ENCODE peak calls at places on chromosomes 12 and 14, in six cellular contexts. V is neural progenitor cell, N is aorta, K is hepatocyte, A is suprapubic skin, O is foreskin fibroblast. C is an unnamed sample.

GRCh38 chr12:26878661-26879119 is 45.7 kb upstream of the ITPR2 start:
- DNase-seq in N (peak; percentile 77), K (peak; percentile 19), V (no peak), O (no peak), A (peak; percentile 84), C (peak; percentile 42)

GRCh38 chr12:112843272-112843671 is 51.7 kb downstream of the RPH3A start:
- DNase-seq in O (peak; percentile 45), N (no peak), V (no peak), A (no peak), K (peak; percentile 21), C (no peak)

GRCh38 chr12:18567787-18568186 is 170.0 kb downstream of the PLCZ1 start:
- DNase-seq in K (no peak), O (no peak), V (no peak), A (no peak), N (no peak), C (no peak)

GRCh38 chr14:49194067-49194466 is 392.1 kb downstream of the RPS29 start:
- DNase-seq in V (no peak), O (no peak), N (no peak), K (no peak), A (peak; percentile 61), C (no peak)

GRCh38 chr14:89661392-89661791 is 244.4 kb upstream of the FOXN3 start:
- DNase-seq in K (no peak), V (no peak), A (no peak), O (no peak), N (no peak), C (no peak)

GRCh38 chr14:20998674-20999366 is at the start of gene SLC39A2:
- DNase-seq in V (peak; percentile 59), O (peak; percentile 66), N (no peak), A (peak; percentile 83), K (peak; percentile 67), C (peak; percentile 46)

GRCh38 chr14:69648480-69649414 is 37.4 kb downstream of the SUSD6 start:
- DNase-seq in K (peak; percentile 48), A (no peak), V (no peak), O (peak; percentile 45), N (no peak), C (peak; percentile 35)

GRCh38 chr12:81128930-81129554 is 51.2 kb downstream of the ACSS3 start:
- DNase-seq in N (no peak), O (peak; percentile 24), V (peak; percentile 61), K (peak; percentile 66), A (no peak), C (peak; percentile 29)

GRCh38 chr14:77593501-77593911 is 22.9 kb downstream of the SPTLC2 start:
- DNase-seq in V (no peak), O (peak; percentile 34), K (no peak), A (no peak), N (no peak), C (no peak)

GRCh38 chr12:56338643-56339422 is at the start of gene IL23A:
- DNase-seq in N (no peak), V (peak; percentile 54), K (peak; percentile 34), A (no peak), O (no peak), C (no peak)

GRCh38 chr12:57592551-57593165 is 1.7 kb downstream of the PIP4K2C start:
- DNase-seq in O (no peak), V (no peak), A (no peak), K (no peak), N (no peak), C (no peak)

GRCh38 chr12:74980510-74980909 is 229.1 kb downstream of the KCNC2 start:
- DNase-seq in O (no peak), A (no peak), V (no peak), N (no peak), K (peak; percentile 25), C (no peak)

GRCh38 chr12:20411309-20411708 is 43.0 kb downstream of the PDE3A start:
- DNase-seq in A (no peak), V (no peak), K (no peak), O (no peak), N (no peak), C (no peak)

GRCh38 chr12:89733579-89734201 is 25.1 kb upstream of the ATP2B1 start:
- DNase-seq in N (no peak), V (no peak), K (peak; percentile 14), A (no peak), O (peak; percentile 94), C (no peak)

GRCh38 chr12:108832730-108833354 is 24.5 kb downstream of the SSH1 start:
- DNase-seq in N (no peak), A (no peak), K (no peak), V (no peak), O (peak; percentile 83), C (no peak)

GRCh38 chr14:23861666-23862065 is 91.9 kb upstream of the DHRS4 start:
- DNase-seq in V (no peak), A (no peak), N (no peak), K (peak; percentile 15), O (no peak), C (no peak)

GRCh38 chr12:3523058-3523457 is 32.1 kb downstream of the PRMT8 start:
- DNase-seq in K (no peak), O (peak; percentile 6), N (no peak), A (no peak), V (no peak), C (no peak)

GRCh38 chr12:14239935-14240872 is 125.3 kb upstream of the ATF7IP start:
- DNase-seq in O (no peak), A (no peak), N (no peak), V (no peak), K (peak; percentile 22), C (no peak)

GRCh38 chr12:127957001-127957660 is 309.8 kb upstream of the TMEM132C start:
- DNase-seq in V (no peak), A (no peak), K (no peak), N (no peak), O (no peak), C (no peak)

GRCh38 chr12:110373025-110373876 is 30.3 kb downstream of the ANAPC7 start:
- DNase-seq in N (no peak), V (no peak), O (no peak), A (no peak), K (no peak), C (no peak)

DNA sequence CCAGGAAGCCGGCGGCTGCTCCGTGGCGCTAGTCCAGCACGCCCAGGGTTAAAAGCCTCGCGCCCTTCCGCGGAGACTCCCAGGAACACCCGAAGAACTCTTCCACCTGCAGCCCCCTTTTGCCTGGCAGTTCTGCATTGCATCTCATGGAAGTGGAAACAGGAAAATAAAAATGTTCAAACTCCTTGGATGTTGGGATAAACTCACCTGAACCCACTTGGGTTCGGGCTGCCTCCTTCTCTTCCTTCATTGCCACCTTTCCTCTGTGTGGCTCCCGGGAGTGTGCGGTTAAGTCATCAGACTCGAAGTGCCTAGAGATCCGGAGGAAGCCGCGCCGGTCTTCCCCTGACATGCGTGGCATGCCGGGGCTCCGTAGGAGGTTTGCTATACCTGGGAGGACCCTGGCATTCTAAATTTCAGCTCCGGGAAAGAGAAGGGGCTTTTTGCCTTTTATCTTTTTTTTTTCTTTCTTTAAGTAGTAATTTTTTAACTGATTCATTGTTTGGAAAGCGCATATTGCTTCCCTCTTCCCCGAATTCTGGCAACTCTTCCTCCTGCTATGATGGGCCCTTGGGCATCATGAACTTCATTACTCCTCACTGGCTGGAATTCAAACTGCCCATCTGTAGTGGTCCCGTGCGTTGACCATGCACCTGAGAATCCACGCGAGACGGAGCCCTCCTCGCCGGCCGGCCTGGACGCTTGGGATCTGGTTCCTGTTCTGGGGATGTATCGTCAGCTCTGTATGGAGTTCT is 931.5 kb downstream of the DIO2 start:
- DNase-seq in N (peak; percentile 68), V (peak; percentile 41), K (peak; percentile 42), A (no peak), O (no peak), C (no peak)
- H3K4me3 ChIP-seq in N (peak overlapping the region; percentile 62), V (peak overlapping the region; percentile 59), K (peak overlapping the region; percentile 56), A (peak overlapping the region; percentile 56), O (peak overlapping the region; percentile 67), C (peak overlapping the region; percentile 43)

DNA sequence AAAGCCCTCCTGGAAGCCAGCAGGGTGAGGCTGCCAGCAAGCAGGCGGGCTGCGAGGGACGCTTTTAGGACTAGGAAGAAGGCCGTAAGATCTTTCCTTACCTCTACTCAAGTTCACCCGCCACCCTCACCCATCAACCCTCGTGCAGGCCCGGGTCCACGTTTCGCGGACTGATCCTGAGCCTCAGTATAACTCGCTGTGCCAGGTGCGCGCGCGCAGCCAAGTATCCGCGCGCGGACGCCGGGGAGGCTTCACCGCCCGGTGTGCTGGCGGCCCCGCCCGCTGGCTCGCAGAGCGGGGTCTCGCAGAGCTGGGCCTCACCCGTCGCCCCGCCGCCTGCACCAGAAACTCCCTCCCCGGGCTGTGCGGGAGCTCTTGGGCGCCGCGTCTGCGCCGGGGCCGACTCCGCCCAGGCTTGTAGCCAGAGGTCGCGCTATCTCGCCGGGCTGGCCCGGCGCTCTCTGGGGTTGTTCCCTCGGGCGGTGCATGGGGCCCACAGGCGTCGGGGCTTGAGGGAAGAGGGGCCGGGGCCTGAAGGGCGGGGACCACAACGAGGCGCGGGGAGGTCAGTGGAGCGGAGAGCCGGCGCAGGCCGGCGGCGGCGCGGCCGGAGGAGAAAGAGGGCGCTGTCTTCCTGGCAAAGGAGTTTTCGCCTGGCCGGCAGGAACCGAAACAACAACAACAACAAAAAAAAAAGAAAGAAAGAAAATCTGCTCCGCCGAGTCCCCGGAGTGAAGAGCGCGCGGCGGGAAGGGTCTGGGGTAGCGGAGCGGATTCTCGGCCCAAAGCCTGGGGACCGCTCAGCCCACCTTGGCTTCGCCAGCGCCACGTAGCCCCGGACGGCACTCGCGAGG is 7.7 kb upstream of the SIX1 start:
- DNase-seq in N (peak; percentile 86), K (peak; percentile 68), V (peak; percentile 90), A (peak; percentile 60), O (peak; percentile 79), C (no peak)
- H3K4me3 ChIP-seq in N (peak overlapping the region; percentile 61), K (peak overlapping the region; percentile 87), V (peak overlapping the region; percentile 62), A (peak overlapping the region; percentile 66), O (peak overlapping the region; percentile 71), C (peak overlapping the region; percentile 50)

GRCh38 chr12:131830335-131831020 is 2.3 kb downstream of the MMP17 start:
- DNase-seq in O (peak; percentile 91), N (peak; percentile 91), K (peak; percentile 84), A (peak; percentile 87), V (peak; percentile 88), C (no peak)
- H3K4me3 ChIP-seq in O (peak overlapping the region; percentile 69), N (peak overlapping the region; percentile 20), K (peak overlapping the region; percentile 54), A (peak overlapping the region; percentile 68), V (peak overlapping the region; percentile 66), C (peak overlapping the region; percentile 77)

GRCh38 chr14:62081012-62081612 is 318.9 kb downstream of the SNAPC1 start:
- DNase-seq in K (no peak), V (no peak), N (no peak), O (no peak), A (no peak), C (no peak)

GRCh38 chr14:62077676-62078261 is 315.5 kb downstream of the SNAPC1 start:
- DNase-seq in V (no peak), A (no peak), N (no peak), K (no peak), O (no peak), C (no peak)

GRCh38 chr14:62076368-62076767 is 314.1 kb downstream of the SNAPC1 start:
- DNase-seq in A (no peak), V (no peak), K (no peak), N (no peak), O (no peak), C (no peak)

GRCh38 chr14:62076825-62077660 is 314.8 kb downstream of the SNAPC1 start:
- DNase-seq in N (no peak), V (peak; percentile 21), K (no peak), O (no peak), A (no peak), C (no peak)

GRCh38 chr14:62079035-62079434 is 316.8 kb downstream of the SNAPC1 start:
- DNase-seq in O (no peak), V (peak; percentile 24), A (no peak), N (no peak), K (no peak), C (no peak)
- H3K4me3 ChIP-seq in O (no peak overlapping the region), V (no peak overlapping the region), A (no peak overlapping the region), N (no peak overlapping the region), K (no peak overlapping the region), C (no peak overlapping the region)

C was measured in HFF-Myc.